ENCODE peak calls at places on chromosomes 2 and 18, in ten cellular contexts. U, W, S, Q, G, A, H, M, D and R are unnamed samples.

GRCh38 chr2:85410584-85411404 is 628 bp upstream of the CAPG start:
- DNase-seq in Q (no peak), A (no peak), G (no peak), M (no peak), D (no peak), U (no peak), H (no peak), W (no peak), S (no peak), R (no peak)

GRCh38 chr2:51960846-51961335 is 929.0 kb upstream of the NRXN1 start:
- DNase-seq in D (no peak), H (no peak), G (no peak), Q (no peak), S (no peak), M (no peak), W (no peak), U (no peak), A (no peak), R (no peak)

GRCh38 chr2:143110759-143111428 is 18.3 kb upstream of the ARHGAP15 start:
- DNase-seq in M (peak; percentile 83), H (no peak), A (no peak), G (peak; percentile 56), W (peak; percentile 62), D (peak; percentile 66), S (peak; percentile 4), U (peak; percentile 40), Q (peak; percentile 62), R (peak; percentile 88)

GRCh38 chr2:114661926-114662670 is 219.7 kb downstream of the DPP10 start:
- DNase-seq in W (no peak), D (peak; percentile 10), M (no peak), U (no peak), H (no peak), A (peak; percentile 59), G (no peak), S (no peak), Q (peak; percentile 38), R (no peak)

GRCh38 chr18:50281972-50282520 is 723 bp upstream of the MBD1 start:
- DNase-seq in U (no peak), W (no peak), A (no peak), M (no peak), S (no peak), D (no peak), G (no peak), Q (no peak), H (no peak), R (no peak)

GRCh38 chr2:113157108-113157896 is 16.5 kb upstream of the PSD4 start:
- DNase-seq in Q (peak; percentile 86), H (peak; percentile 65), W (no peak), M (peak; percentile 79), U (peak; percentile 66), A (no peak), D (no peak), S (peak; percentile 28), G (no peak), R (peak; percentile 47)

GRCh38 chr2:101197814-101198213 is 46.6 kb upstream of the TBC1D8 start:
- DNase-seq in Q (no peak), W (no peak), U (no peak), M (no peak), A (no peak), S (no peak), H (no peak), D (no peak), G (no peak), R (no peak)

GRCh38 chr2:8582850-8583399 is 98.9 kb upstream of the ID2 start:
- DNase-seq in A (no peak), H (no peak), G (no peak), M (no peak), D (no peak), S (no peak), Q (no peak), W (no peak), U (no peak), R (no peak)

GRCh38 chr2:196066794-196067382 is 1.7 kb downstream of the DNAH7 start:
- DNase-seq in S (no peak), D (peak; percentile 42), W (no peak), U (peak; percentile 36), A (no peak), M (peak; percentile 59), G (no peak), H (no peak), Q (no peak), R (peak; percentile 31)

GRCh38 chr2:158665536-158666302 is 129.4 kb upstream of the DAPL1 start:
- DNase-seq in M (no peak), Q (no peak), D (no peak), H (no peak), S (no peak), A (no peak), W (no peak), G (no peak), U (no peak), R (no peak)

GRCh38 chr2:72112981-72113846 is 34.4 kb downstream of the CYP26B1 start:
- DNase-seq in M (no peak), G (no peak), H (no peak), A (peak; percentile 36), S (no peak), Q (no peak), D (no peak), W (no peak), U (no peak), R (no peak)

GRCh38 chr18:70107037-70107436 is 98.5 kb downstream of the RTTN start:
- DNase-seq in M (no peak), D (no peak), Q (no peak), H (no peak), U (no peak), A (no peak), S (no peak), W (no peak), G (no peak), R (no peak)

GRCh38 chr2:225130093-225130492 is 87.8 kb upstream of the DOCK10 start:
- DNase-seq in G (no peak), U (no peak), H (no peak), M (no peak), D (no peak), S (no peak), Q (no peak), W (no peak), A (no peak), R (no peak)

GRCh38 chr2:181129654-181130053 is 149.2 kb downstream of the UBE2E3 start:
- DNase-seq in Q (no peak), D (no peak), W (no peak), H (no peak), U (no peak), M (no peak), G (no peak), A (no peak), S (no peak), R (no peak)
- TF ChIP-seq POLR2A in Q (no peak), D (no peak), W (no peak), H (no peak), U (no peak), M (no peak), G (no peak), A (no peak), S (no peak), R (no peak)

DNA sequence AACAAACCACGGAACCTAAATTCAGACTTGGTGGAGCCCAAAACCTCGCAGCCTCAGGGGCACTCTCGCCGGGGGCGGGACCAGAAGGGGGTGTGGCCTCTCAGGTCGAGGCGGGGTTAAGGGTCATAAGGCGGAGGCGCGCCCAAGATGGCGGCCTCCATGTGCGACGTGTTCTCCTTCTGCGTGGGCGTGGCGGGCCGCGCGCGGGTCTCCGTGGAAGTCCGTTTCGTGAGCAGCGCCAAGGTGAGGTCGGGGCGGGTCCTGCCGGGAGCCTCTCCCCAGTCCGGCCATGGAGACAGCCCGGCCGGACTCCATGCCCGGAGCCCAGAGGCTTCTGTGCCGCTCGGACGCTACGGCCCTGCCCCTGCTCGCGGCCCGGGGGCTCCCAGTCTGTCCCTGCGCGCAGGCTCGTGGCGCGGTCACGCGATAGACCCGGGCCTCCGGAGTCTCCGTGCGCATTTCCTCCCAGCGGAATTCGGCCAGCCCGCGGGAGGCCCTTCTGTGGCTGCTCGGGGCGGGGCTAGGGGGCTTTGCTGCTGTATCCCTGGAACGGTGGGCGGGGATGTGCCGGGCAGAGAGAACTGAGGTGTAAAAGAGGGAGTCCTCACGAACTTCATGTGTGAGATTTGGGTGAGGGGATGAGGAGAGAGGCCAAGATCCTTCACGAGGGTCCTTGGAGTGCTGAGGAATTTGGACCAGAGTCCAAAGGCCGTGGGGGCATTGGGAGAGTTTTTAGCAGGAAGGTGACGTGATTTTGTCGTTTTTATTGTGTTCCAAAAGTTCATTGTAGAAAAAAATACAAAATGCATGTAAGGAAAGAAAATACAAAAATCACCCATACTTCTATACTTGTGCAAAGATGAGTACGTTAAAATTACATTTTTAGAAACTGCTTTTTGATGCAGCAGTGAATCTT is at the start of gene SMYD5:
- DNase-seq in U (peak; percentile 93), A (peak; percentile 91), Q (peak; percentile 88), G (peak; percentile 91), D (peak; percentile 90), H (peak; percentile 89), W (peak; percentile 53), S (peak; percentile 77), M (peak; percentile 94), R (peak; percentile 92)
- TF ChIP-seq POLR2A in U (peak; percentile 84), A (no peak), Q (peak; percentile 69), G (peak; percentile 31), D (peak; percentile 89), H (peak; percentile 64), W (peak; percentile 88), S (peak; percentile 13), M (peak; percentile 63), R (peak; percentile 48)

DNA sequence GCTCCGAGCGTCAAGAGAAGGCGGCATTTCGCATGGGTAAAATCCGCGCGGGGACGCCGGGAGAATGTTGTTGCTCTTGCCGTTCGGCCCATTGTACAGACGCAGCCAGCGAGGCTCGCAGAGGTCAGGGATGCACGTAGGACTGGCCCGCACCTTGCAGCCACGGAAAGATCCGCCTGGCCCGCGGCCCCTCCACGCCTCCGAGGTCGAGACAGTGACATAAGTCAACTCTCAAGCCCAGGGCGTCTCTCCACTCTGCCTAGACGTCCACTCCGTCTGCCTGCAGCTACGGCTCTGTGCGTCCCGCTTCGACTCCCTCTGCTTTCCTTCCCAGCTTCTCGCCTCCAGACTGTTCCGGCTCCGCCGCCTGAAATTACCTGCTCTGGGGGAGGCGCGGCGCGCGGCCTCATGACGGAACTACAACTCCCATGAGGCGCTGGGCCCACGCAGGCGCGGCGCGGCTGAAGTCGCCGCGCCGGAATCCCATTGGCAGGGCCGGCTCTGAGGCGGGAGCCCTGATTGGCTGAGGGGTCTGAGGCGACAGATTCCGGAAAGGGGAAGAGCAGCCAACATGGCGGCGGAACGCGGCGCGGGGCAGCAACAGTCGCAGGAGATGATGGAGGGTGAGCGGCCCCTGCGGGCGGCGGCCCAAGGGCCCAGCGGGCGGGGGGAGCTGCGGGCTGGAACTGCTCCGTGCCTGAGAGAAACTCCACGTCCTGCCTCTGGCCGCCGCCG is at the start of gene PPP1R7:
- DNase-seq in Q (peak; percentile 96), S (peak; percentile 99), U (peak; percentile 95), W (peak; percentile 76), H (peak; percentile 99), D (peak; percentile 94), G (peak; percentile 93), A (peak; percentile 97), M (peak; percentile 97), R (peak; percentile 95)
- TF ChIP-seq POLR2A in Q (peak; percentile 75), S (peak; percentile 74), U (peak; percentile 74), W (peak; percentile 91), H (peak; percentile 63), D (peak; percentile 72), G (peak; percentile 79), A (no peak), M (peak; percentile 47), R (peak; percentile 69)

GRCh38 chr18:36035253-36035652 is 32.1 kb downstream of the RPRD1A start:
- DNase-seq in Q (no peak), W (no peak), G (no peak), U (no peak), D (no peak), M (no peak), H (no peak), S (no peak), A (no peak), R (no peak)
- TF ChIP-seq POLR2A in Q (no peak), W (no peak), G (no peak), U (no peak), D (no peak), M (no peak), H (no peak), S (no peak), A (no peak), R (no peak)